ENCODE peak calls at places on chromosomes 3 and 15, in four cellular contexts. F is PC-3, T is GM13977, H is tibial artery. Z is an unnamed sample.

GRCh38 chr15:78056714-78057269 is 20.7 kb downstream of the TBC1D2B start:
- DNase-seq in F (peak), T (no peak), H (peak), Z (no peak)

GRCh38 chr15:73321496-73322344 is 47.0 kb downstream of the HCN4 start:
- DNase-seq in F (no peak), T (no peak), H (peak), Z (no peak)

GRCh38 chr3:15206662-15207576 is 873 bp downstream of the CAPN7 start:
- DNase-seq in F (peak), T (peak), H (peak), Z (peak)

GRCh38 chr3:159761377-159761776 is 227.3 kb upstream of the IL12A start:
- DNase-seq in F (peak), T (no peak), H (peak), Z (no peak)

GRCh38 chr15:87944051-87944450 is 312.5 kb downstream of the NTRK3 start:
- DNase-seq in F (no peak), T (no peak), H (no peak), Z (no peak)

GRCh38 chr3:158791259-158791920 is 10.5 kb upstream of the MFSD1 start:
- DNase-seq in F (peak), T (peak), H (no peak), Z (peak)

GRCh38 chr3:126292318-126293070 is 64.7 kb downstream of the KLF15 start:
- DNase-seq in F (no peak), T (no peak), H (no peak), Z (no peak)

GRCh38 chr3:149198611-149199010 is 23.0 kb downstream of the CP start:
- DNase-seq in F (no peak), T (no peak), H (no peak), Z (no peak)

GRCh38 chr3:128280466-128281455 is 127.5 kb downstream of the EEFSEC start:
- DNase-seq in F (no peak), T (no peak), H (no peak), Z (no peak)

GRCh38 chr3:169914321-169914720 is 2.9 kb downstream of the SAMD7 start:
- DNase-seq in F (peak), T (no peak), H (no peak), Z (no peak)

GRCh38 chr3:40915346-40915865 is 283.9 kb upstream of the CTNNB1 start:
- DNase-seq in F (no peak), T (no peak), H (no peak), Z (no peak)

GRCh38 chr3:123054422-123054821 is 12.4 kb upstream of the PDIA5 start:
- DNase-seq in F (no peak), T (no peak), H (peak), Z (no peak)

GRCh38 chr15:63599401-63600000 is 2.3 kb downstream of the FBXL22 start:
- DNase-seq in F (peak), T (peak), H (peak), Z (peak)

GRCh38 chr15:80251505-80252280 is at the start of gene CTXND1:
- DNase-seq in F (no peak), T (peak), H (no peak), Z (no peak)

GRCh38 chr15:81111018-81111417 is 23.1 kb upstream of the CFAP161 start:
- DNase-seq in F (no peak), T (no peak), H (no peak), Z (no peak)

GRCh38 chr15:79370716-79371115 is 59.8 kb downstream of the TMED3 start:
- DNase-seq in F (no peak), T (no peak), H (no peak), Z (no peak)

GRCh38 chr15:25965326-25965725 is 102.2 kb upstream of the ATP10A start:
- DNase-seq in F (no peak), T (no peak), H (no peak), Z (no peak)

GRCh38 chr15:101453123-101454120 is 36.1 kb downstream of the PCSK6 start:
- DNase-seq in F (no peak), T (no peak), H (no peak), Z (no peak)

GRCh38 chr3:52226229-52226817 is 878 bp upstream of the TLR9 start:
- DNase-seq in F (no peak), T (no peak), H (no peak), Z (no peak)

GRCh38 chr3:52225452-52226228 is at the start of gene TLR9:
- DNase-seq in F (no peak), T (peak), H (no peak), Z (peak)

GRCh38 chr3:52227766-52228165 is 2.3 kb upstream of the TLR9 start:
- DNase-seq in F (no peak), T (no peak), H (no peak), Z (no peak)

GRCh38 chr3:52228266-52228665 is 2.8 kb upstream of the TLR9 start:
- DNase-seq in F (no peak), T (no peak), H (no peak), Z (no peak)

GRCh38 chr3:52227117-52227516 is 1.7 kb upstream of the TLR9 start:
- DNase-seq in F (no peak), T (no peak), H (no peak), Z (no peak)
- TF ChIP-seq CTCF in F (peak), T (peak), H (no peak), Z (no peak)

GRCh38 chr3:57582470-57583168 is 14.5 kb downstream of the ARF4 start:
- DNase-seq in F (peak), T (no peak), H (no peak), Z (no peak)
- TF ChIP-seq CTCF in F (peak), T (peak), H (no peak), Z (peak)

DNA sequence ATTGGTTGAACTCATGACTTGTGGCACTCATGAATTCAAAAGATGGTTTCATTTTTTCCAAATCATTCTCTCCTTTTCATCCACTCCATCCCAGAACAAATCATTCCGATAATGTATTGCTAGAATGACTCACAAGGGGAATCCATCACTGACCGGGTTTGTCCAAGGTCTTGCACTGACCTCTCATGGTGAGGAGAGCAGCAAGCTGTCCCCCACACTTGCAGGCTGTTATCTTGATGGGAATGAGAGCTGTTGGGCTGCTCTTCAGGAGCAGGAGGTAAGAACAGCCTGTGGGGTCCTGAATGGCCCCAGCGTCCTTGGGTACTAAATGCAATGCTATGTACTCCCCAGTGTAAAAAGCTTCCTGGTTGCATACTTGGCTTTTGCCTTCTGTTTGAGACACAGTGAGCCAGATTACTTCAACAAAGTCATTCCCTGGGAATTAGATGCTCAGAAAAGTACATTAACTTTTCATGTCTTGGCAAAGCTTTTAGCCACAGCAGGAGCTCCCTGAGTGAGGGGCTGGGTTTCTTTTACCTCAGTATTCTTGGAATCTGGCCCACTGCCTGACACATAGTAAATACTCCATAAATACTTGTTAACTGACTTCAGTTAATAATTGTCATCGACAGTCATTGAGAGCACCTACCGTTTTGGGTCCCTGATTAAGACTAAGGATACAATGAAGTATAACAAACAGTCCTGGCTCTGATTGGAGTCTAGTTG is 24.1 kb downstream of the CCNL1 start:
- DNase-seq in F (peak), T (no peak), H (no peak), Z (no peak)
- TF ChIP-seq CTCF in F (peak), T (no peak), H (peak), Z (no peak)

DNA sequence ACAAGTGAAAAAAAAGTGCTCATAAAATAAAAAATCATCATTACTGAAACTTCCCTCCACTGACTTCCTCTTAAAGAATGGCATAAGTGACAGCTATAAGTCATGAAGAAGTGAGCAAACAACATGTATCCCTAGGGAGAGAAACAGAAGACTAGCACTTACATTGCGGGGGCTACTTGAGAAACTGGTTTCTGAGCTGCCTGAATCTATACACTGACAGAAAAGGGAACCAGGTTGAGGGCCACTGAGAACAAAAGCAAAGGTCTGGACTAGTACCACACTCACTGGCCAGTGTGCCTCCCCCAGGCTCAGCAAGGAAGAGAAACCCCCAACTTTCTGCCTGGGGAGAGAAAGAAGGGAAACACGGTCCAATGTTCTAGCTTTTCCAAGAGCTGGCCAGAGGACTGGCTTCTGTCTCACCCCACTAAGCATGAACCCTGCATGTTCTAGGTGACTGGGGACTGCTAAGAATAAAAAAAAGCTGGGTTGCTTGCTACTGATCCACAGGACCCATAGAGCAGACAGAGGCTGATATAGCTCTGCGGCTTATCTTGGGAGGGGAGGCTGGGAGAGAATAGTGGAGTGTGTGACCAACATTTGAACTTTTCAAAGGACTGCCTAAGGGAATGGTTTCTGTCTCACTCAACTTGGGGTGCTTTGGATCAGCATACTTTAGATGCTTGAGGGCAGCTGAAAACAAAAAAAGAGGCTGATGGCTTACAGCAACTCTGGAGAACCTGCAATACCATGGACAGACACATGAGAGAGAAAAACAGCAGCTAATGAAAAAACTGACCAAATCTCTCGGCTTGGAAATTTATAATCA is 8.1 kb downstream of the RAD18 start:
- DNase-seq in F (no peak), T (peak), H (no peak), Z (no peak)
- TF ChIP-seq CTCF in F (no peak), T (no peak), H (no peak), Z (no peak)

GRCh38 chr3:195916991-195917390 is 8.6 kb upstream of the TNK2 start:
- DNase-seq in F (no peak), T (no peak), H (peak), Z (no peak)
- TF ChIP-seq CTCF in F (no peak), T (no peak), H (no peak), Z (no peak)

GRCh38 chr15:57345584-57345983 is 30.7 kb upstream of the CGNL1 start:
- DNase-seq in F (peak), T (no peak), H (no peak), Z (no peak)
- TF ChIP-seq CTCF in F (peak), T (no peak), H (no peak), Z (no peak)

GRCh38 chr15:89167267-89168176 is 53.9 kb downstream of the RLBP1 start:
- DNase-seq in F (peak), T (peak), H (peak), Z (peak)
- TF ChIP-seq CTCF in F (no peak), T (no peak), H (no peak), Z (no peak)

DNA sequence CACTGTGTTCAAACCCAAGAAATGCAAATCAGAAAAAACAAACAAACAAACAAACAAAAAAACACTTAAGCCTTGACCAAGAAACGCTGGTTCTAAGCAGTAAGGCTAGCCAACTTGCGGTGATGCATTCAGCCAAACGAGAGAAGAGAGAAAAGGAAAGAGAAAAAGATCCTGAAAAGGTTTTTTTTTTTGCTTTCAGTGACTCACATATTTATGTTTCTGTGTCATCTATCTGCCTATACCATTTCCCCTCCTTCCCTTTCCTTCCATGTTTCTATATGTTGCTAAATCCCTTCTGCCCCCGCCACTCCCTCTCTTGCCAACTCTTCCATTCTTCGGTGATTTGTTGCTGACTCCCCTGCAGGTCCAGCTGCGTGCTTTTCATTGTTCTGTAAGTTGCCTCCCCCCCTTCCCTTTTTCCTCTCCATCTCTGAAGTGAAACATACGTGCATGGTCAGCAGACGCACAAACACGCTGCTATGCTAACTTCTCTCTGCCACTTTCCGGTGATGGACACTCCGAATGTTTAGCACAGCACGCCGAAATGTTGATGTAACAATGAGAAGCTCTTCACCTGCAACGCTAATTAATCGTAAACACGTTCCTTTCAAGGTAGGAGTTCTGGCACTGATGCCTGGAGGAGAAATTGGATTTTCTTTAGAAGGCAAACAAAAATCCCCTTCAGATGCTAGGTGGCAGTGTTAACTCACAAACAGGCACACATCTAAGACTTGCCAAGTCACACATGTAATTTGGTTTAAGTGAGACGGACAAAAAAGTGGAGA is 154.5 kb downstream of the TUSC7 start:
- DNase-seq in F (peak), T (no peak), H (no peak), Z (no peak)
- TF ChIP-seq CTCF in F (peak), T (peak), H (peak), Z (no peak)

DNA sequence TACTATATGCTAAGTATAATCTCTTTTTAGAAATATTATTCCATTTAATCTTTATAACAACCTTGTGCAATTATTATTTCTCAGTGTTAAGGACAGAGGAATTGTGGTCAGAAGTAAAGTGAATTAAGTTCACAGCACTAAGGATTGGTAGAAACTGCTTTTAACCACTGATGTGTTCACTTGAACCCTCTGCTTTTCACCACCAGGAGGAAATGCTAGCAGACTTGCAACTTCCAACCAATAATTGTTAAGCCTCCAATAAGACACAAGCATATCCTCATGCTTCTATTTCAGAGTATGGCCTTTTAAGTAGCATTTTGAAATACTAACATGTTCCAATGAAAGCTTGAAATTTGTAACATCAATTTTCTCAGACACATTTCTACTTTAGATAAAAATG is 527.4 kb downstream of the SI start:
- DNase-seq in F (no peak), T (no peak), H (no peak), Z (no peak)
- TF ChIP-seq CTCF in F (no peak), T (no peak), H (no peak), Z (no peak)

GRCh38 chr3:185739264-185739701 is 85.6 kb downstream of the IGF2BP2 start:
- DNase-seq in F (no peak), T (no peak), H (no peak), Z (no peak)
- TF ChIP-seq CTCF in F (no peak), T (no peak), H (no peak), Z (no peak)